ENCODE peak calls at places on chromosomes 4 and X, in four cellular contexts. One of them, this sample, is unnamed. For H3K27me3, the result is how much of the 10 kb centered on the place peaks cover.

GRCh38 chr4:15255537-15255936 is 172.3 kb upstream of the C1QTNF7 start:
- DNase-seq in CD8-positive, alpha-beta T cell: no peak
- DNase-seq in CD8-positive, alpha-beta memory T cell: no peak
- DNase-seq in BE2C: no peak
- DNase-seq in this sample: no peak

GRCh38 chr4:3525532-3526430 is 6.4 kb downstream of the LRPAP1 start:
- DNase-seq in CD8-positive, alpha-beta memory T cell: no peak
- DNase-seq in BE2C: no peak
- DNase-seq in CD8-positive, alpha-beta T cell: no peak
- DNase-seq in this sample: no peak

GRCh38 chr4:71553605-71554004 is 214.8 kb downstream of the SLC4A4 start:
- DNase-seq in BE2C: no peak
- DNase-seq in CD8-positive, alpha-beta memory T cell: no peak
- DNase-seq in CD8-positive, alpha-beta T cell: no peak
- DNase-seq in this sample: no peak

GRCh38 chrX:37646254-37646653 is 39.3 kb upstream of the XK start:
- DNase-seq in CD8-positive, alpha-beta memory T cell: no peak
- DNase-seq in BE2C: no peak
- DNase-seq in CD8-positive, alpha-beta T cell: no peak
- DNase-seq in this sample: no peak

GRCh38 chr4:111943796-111944203 is 201.5 kb upstream of the FAM241A start:
- DNase-seq in CD8-positive, alpha-beta memory T cell: no peak
- DNase-seq in BE2C: peak
- DNase-seq in CD8-positive, alpha-beta T cell: no peak
- DNase-seq in this sample: no peak

GRCh38 chr4:29970626-29971025 is 749.5 kb upstream of the PCDH7 start:
- DNase-seq in CD8-positive, alpha-beta T cell: no peak
- DNase-seq in BE2C: no peak
- DNase-seq in CD8-positive, alpha-beta memory T cell: no peak
- DNase-seq in this sample: no peak

GRCh38 chr4:83644677-83645639 is 109.0 kb downstream of the GPAT3 start:
- DNase-seq in BE2C: peak
- DNase-seq in CD8-positive, alpha-beta memory T cell: no peak
- DNase-seq in CD8-positive, alpha-beta T cell: no peak
- DNase-seq in this sample: no peak

GRCh38 chr4:105232374-105232773 is 85.7 kb downstream of the TET2 start:
- DNase-seq in BE2C: no peak
- DNase-seq in CD8-positive, alpha-beta memory T cell: no peak
- DNase-seq in CD8-positive, alpha-beta T cell: no peak
- DNase-seq in this sample: no peak

GRCh38 chrX:134931550-134931949 is 59.2 kb upstream of the SMIM10 start:
- DNase-seq in CD8-positive, alpha-beta memory T cell: no peak
- DNase-seq in CD8-positive, alpha-beta T cell: no peak
- DNase-seq in BE2C: no peak
- DNase-seq in this sample: no peak

GRCh38 chrX:108415891-108416290 is 22.3 kb downstream of the COL4A6 start:
- DNase-seq in CD8-positive, alpha-beta memory T cell: no peak
- DNase-seq in BE2C: no peak
- DNase-seq in CD8-positive, alpha-beta T cell: no peak
- DNase-seq in this sample: no peak

GRCh38 chrX:15853586-15854079 is 980 bp downstream of the AP1S2 start:
- DNase-seq in CD8-positive, alpha-beta memory T cell: no peak
- DNase-seq in BE2C: no peak
- DNase-seq in CD8-positive, alpha-beta T cell: no peak
- DNase-seq in this sample: no peak

GRCh38 chr4:154564311-154564710 is 1.5 kb downstream of the FGB start:
- DNase-seq in BE2C: no peak
- DNase-seq in CD8-positive, alpha-beta memory T cell: no peak
- DNase-seq in CD8-positive, alpha-beta T cell: no peak
- DNase-seq in this sample: no peak

GRCh38 chr4:112112590-112113170 is 32.6 kb upstream of the FAM241A start:
- DNase-seq in CD8-positive, alpha-beta T cell: no peak
- DNase-seq in CD8-positive, alpha-beta memory T cell: no peak
- DNase-seq in BE2C: no peak
- DNase-seq in this sample: no peak

GRCh38 chr4:9979101-9979815 is 42.0 kb downstream of the SLC2A9 start:
- DNase-seq in BE2C: peak
- DNase-seq in CD8-positive, alpha-beta memory T cell: no peak
- DNase-seq in CD8-positive, alpha-beta T cell: no peak
- DNase-seq in this sample: no peak

GRCh38 chr4:119100640-119101039 is 35.0 kb upstream of the MYOZ2 start:
- DNase-seq in CD8-positive, alpha-beta T cell: no peak
- DNase-seq in CD8-positive, alpha-beta memory T cell: no peak
- DNase-seq in BE2C: no peak
- DNase-seq in this sample: no peak

GRCh38 chr4:186149872-186150271 is 41.5 kb upstream of the CYP4V2 start:
- DNase-seq in BE2C: peak
- DNase-seq in CD8-positive, alpha-beta T cell: peak
- DNase-seq in CD8-positive, alpha-beta memory T cell: peak
- DNase-seq in this sample: peak
- H3K4me3 ChIP-seq in BE2C: peak
- H3K4me3 ChIP-seq in CD8-positive, alpha-beta T cell: no peak
- H3K4me3 ChIP-seq in CD8-positive, alpha-beta memory T cell: no peak
- H3K4me3 ChIP-seq in this sample: no peak

GRCh38 chr4:122715221-122715620 is 17.3 kb upstream of the BBS12 start:
- DNase-seq in CD8-positive, alpha-beta memory T cell: no peak
- DNase-seq in BE2C: no peak
- DNase-seq in CD8-positive, alpha-beta T cell: no peak
- DNase-seq in this sample: no peak
- H3K27me3 ChIP-seq in CD8-positive, alpha-beta memory T cell: under half
- H3K27me3 ChIP-seq in BE2C: under half
- H3K27me3 ChIP-seq in CD8-positive, alpha-beta T cell: under half
- H3K27me3 ChIP-seq in this sample: under half

GRCh38 chr4:38989487-38989886 is 42.7 kb downstream of the TMEM156 start:
- DNase-seq in CD8-positive, alpha-beta memory T cell: no peak
- DNase-seq in CD8-positive, alpha-beta T cell: no peak
- DNase-seq in BE2C: no peak
- DNase-seq in this sample: no peak

GRCh38 chr4:38987491-38987890 is 44.7 kb downstream of the TMEM156 start:
- DNase-seq in CD8-positive, alpha-beta T cell: no peak
- DNase-seq in CD8-positive, alpha-beta memory T cell: no peak
- DNase-seq in BE2C: no peak
- DNase-seq in this sample: no peak

GRCh38 chr4:38982356-38983095 is 49.7 kb downstream of the TMEM156 start:
- DNase-seq in CD8-positive, alpha-beta T cell: no peak
- DNase-seq in BE2C: peak
- DNase-seq in CD8-positive, alpha-beta memory T cell: no peak
- DNase-seq in this sample: no peak

GRCh38 chr4:38983756-38984647 is 48.2 kb downstream of the TMEM156 start:
- DNase-seq in BE2C: no peak
- DNase-seq in CD8-positive, alpha-beta memory T cell: no peak
- DNase-seq in CD8-positive, alpha-beta T cell: no peak
- DNase-seq in this sample: no peak

DNA sequence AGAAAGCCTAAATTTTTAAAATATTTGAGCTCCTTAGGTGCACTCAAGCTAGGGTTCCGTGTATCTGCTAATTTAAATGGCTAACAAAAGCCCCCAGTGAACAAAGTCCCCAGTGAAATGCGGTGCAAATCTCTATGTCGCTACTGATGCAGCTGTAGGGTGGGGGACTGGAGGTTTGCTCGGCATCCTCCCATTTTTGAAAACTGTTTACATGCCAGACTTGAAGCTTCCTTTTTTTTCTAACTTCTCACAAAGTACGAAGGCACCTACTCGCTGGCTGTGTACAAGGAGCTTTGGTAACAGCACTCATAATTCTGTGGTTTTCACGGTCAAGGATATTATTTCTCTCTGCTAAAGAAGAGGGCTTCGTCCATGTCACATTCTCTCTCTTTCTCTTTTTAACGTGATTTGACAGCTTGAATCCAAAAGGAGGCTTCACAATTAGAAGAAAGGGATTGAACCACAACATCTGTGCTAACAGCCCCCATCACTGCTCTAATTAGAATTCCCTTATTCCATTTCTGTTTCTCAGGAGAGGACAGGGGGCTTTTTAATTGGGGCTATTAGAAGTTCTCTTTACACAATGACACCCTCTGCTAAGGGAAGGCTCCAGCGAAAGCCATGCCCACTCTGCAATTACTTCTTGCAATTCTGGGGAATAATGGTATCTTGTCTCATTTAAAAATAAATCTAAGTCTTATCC is 46.7 kb downstream of the TMEM156 start:
- DNase-seq in BE2C: no peak
- DNase-seq in CD8-positive, alpha-beta memory T cell: no peak
- DNase-seq in CD8-positive, alpha-beta T cell: no peak
- DNase-seq in this sample: no peak
- H3K4me3 ChIP-seq in BE2C: no peak
- H3K4me3 ChIP-seq in CD8-positive, alpha-beta memory T cell: no peak
- H3K4me3 ChIP-seq in CD8-positive, alpha-beta T cell: no peak
- H3K4me3 ChIP-seq in this sample: no peak

DNA sequence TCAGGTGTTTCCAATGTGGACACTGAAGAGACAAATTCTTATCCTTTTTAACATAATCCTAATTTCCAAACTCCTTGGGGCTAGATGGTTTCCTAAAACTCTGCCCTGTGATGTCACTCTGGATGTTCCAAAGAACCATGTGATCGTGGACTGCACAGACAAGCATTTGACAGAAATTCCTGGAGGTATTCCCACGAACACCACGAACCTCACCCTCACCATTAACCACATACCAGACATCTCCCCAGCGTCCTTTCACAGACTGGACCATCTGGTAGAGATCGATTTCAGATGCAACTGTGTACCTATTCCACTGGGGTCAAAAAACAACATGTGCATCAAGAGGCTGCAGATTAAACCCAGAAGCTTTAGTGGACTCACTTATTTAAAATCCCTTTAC is 18.6 kb downstream of the TLR7 start:
- DNase-seq in BE2C: no peak
- DNase-seq in CD8-positive, alpha-beta memory T cell: no peak
- DNase-seq in CD8-positive, alpha-beta T cell: no peak
- DNase-seq in this sample: no peak
- H3K27me3 ChIP-seq in BE2C: under half
- H3K27me3 ChIP-seq in CD8-positive, alpha-beta memory T cell: under half
- H3K27me3 ChIP-seq in CD8-positive, alpha-beta T cell: under half
- H3K27me3 ChIP-seq in this sample: under half

GRCh38 chrX:46324166-46324565 is 221.1 kb downstream of the ZNF674 start:
- DNase-seq in BE2C: no peak
- DNase-seq in CD8-positive, alpha-beta T cell: no peak
- DNase-seq in CD8-positive, alpha-beta memory T cell: no peak
- DNase-seq in this sample: no peak
- H3K4me3 ChIP-seq in BE2C: no peak
- H3K4me3 ChIP-seq in CD8-positive, alpha-beta T cell: no peak
- H3K4me3 ChIP-seq in CD8-positive, alpha-beta memory T cell: no peak
- H3K4me3 ChIP-seq in this sample: no peak